ENCODE peak calls at places on chromosomes 11 and 22, in six cellular contexts. U is SK-N-SH, D is transverse colon, G is body of pancreas, Y is astrocyte, Q is upper lobe of right lung. O is an unnamed sample.
A peak's percentile ranks its signal among the peaks of the same experiment; 100 is the strongest.

GRCh38 chr11:396511-396947 is 2.5 kb downstream of the PKP3 start:
- DNase-seq in U (peak; percentile 86), D (no peak), G (no peak), Y (no peak), Q (no peak), O (no peak)

GRCh38 chr11:102763440-102763839 is 17.0 kb downstream of the MMP10 start:
- DNase-seq in U (no peak), D (no peak), G (no peak), Y (no peak), Q (no peak), O (peak; percentile 94)

GRCh38 chr11:108037636-108038035 is 28.9 kb downstream of the CUL5 start:
- DNase-seq in U (no peak), D (no peak), G (no peak), Y (no peak), Q (no peak), O (no peak)

GRCh38 chr11:65645710-65646109 is 7.8 kb downstream of the SIPA1 start:
- DNase-seq in U (no peak), D (no peak), G (no peak), Y (peak; percentile 65), Q (peak; percentile 57), O (no peak)

GRCh38 chr22:32764330-32765116 is 37.0 kb upstream of the TIMP3 start:
- DNase-seq in U (no peak), D (peak; percentile 22), G (peak; percentile 25), Y (peak; percentile 87), Q (no peak), O (peak; percentile 87)

GRCh38 chr22:32080904-32081303 is 37.8 kb downstream of the SLC5A1 start:
- DNase-seq in U (peak; percentile 73), D (peak; percentile 39), G (peak; percentile 28), Y (peak; percentile 27), Q (no peak), O (peak; percentile 61)

GRCh38 chr11:47863189-47863892 is 15.2 kb upstream of the NUP160 start:
- DNase-seq in U (peak; percentile 66), D (no peak), G (no peak), Y (peak; percentile 71), Q (no peak), O (no peak)

GRCh38 chr11:17641792-17642350 is 77.5 kb upstream of the MYOD1 start:
- DNase-seq in U (peak; percentile 20), D (no peak), G (no peak), Y (no peak), Q (peak; percentile 35), O (no peak)

GRCh38 chr11:108663154-108663877 is 1.6 kb upstream of the DDX10 start:
- DNase-seq in U (no peak), D (no peak), G (no peak), Y (no peak), Q (no peak), O (no peak)

GRCh38 chr11:64242920-64243854 is 2.3 kb downstream of the FKBP2 start:
- DNase-seq in U (no peak), D (no peak), G (no peak), Y (no peak), Q (peak; percentile 63), O (no peak)

GRCh38 chr22:39316440-39317083 is 2.9 kb downstream of the RPL3 start:
- DNase-seq in U (peak; percentile 57), D (peak; percentile 79), G (peak; percentile 87), Y (peak; percentile 89), Q (peak; percentile 76), O (peak; percentile 83)

GRCh38 chr22:41557401-41558240 is 3.2 kb upstream of the CSDC2 start:
- DNase-seq in U (no peak), D (peak; percentile 46), G (peak; percentile 78), Y (peak; percentile 86), Q (peak; percentile 84), O (peak; percentile 46)

GRCh38 chr22:31588970-31589675 is 72.9 kb downstream of the PISD start:
- DNase-seq in U (no peak), D (peak; percentile 31), G (no peak), Y (no peak), Q (no peak), O (no peak)

GRCh38 chr11:73221451-73221850 is 3.4 kb downstream of the P2RY2 start:
- DNase-seq in U (no peak), D (no peak), G (no peak), Y (no peak), Q (peak; percentile 41), O (no peak)

GRCh38 chr22:41229730-41230398 is 10.9 kb downstream of the CHADL start:
- DNase-seq in U (no peak), D (no peak), G (no peak), Y (no peak), Q (no peak), O (no peak)

GRCh38 chr11:35487532-35488078 is 37.8 kb downstream of the PAMR1 start:
- DNase-seq in U (peak; percentile 42), D (no peak), G (peak; percentile 30), Y (peak; percentile 57), Q (no peak), O (peak; percentile 39)

GRCh38 chr11:7286178-7286577 is 34.5 kb downstream of the SYT9 start:
- DNase-seq in U (no peak), D (no peak), G (no peak), Y (no peak), Q (no peak), O (no peak)

GRCh38 chr22:23278883-23279675 is 98.8 kb downstream of the BCR start:
- DNase-seq in U (no peak), D (peak; percentile 81), G (peak; percentile 91), Y (peak; percentile 39), Q (peak; percentile 84), O (peak; percentile 98)

GRCh38 chr11:17986007-17986710 is 26.7 kb downstream of the SERGEF start:
- DNase-seq in U (no peak), D (no peak), G (no peak), Y (peak; percentile 78), Q (no peak), O (peak; percentile 73)

GRCh38 chr11:72972541-72973128 is 158.4 kb downstream of the ATG16L2 start:
- DNase-seq in U (no peak), D (peak; percentile 25), G (no peak), Y (peak; percentile 39), Q (no peak), O (no peak)

GRCh38 chr11:91822805-91823204 is 401.8 kb upstream of the FAT3 start:
- DNase-seq in U (no peak), D (no peak), G (no peak), Y (no peak), Q (no peak), O (no peak)

GRCh38 chr11:29159552-29160465 is 857.0 kb downstream of the KCNA4 start:
- DNase-seq in U (peak; percentile 10), D (peak; percentile 31), G (peak; percentile 46), Y (peak; percentile 59), Q (no peak), O (peak; percentile 58)

GRCh38 chr11:70550456-70551195 is 152.3 kb downstream of the CTTN start:
- DNase-seq in U (no peak), D (no peak), G (no peak), Y (no peak), Q (no peak), O (no peak)

GRCh38 chr22:42993651-42994275 is 21.2 kb downstream of the PACSIN2 start:
- DNase-seq in U (no peak), D (no peak), G (no peak), Y (peak; percentile 62), Q (no peak), O (peak; percentile 42)

GRCh38 chr11:12170984-12171383 is 60.6 kb downstream of the MICAL2 start:
- DNase-seq in U (no peak), D (no peak), G (no peak), Y (peak; percentile 79), Q (peak; percentile 56), O (no peak)

GRCh38 chr11:72191961-72192381 is at the start of gene FOLR1:
- DNase-seq in U (no peak), D (no peak), G (no peak), Y (peak; percentile 10), Q (peak; percentile 84), O (peak; percentile 40)

GRCh38 chr11:33015621-33016551 is at the start of gene DEPDC7:
- DNase-seq in U (peak; percentile 95), D (peak; percentile 90), G (peak; percentile 93), Y (peak; percentile 72), Q (peak; percentile 91), O (peak; percentile 64)

GRCh38 chr11:19226378-19227195 is 14.2 kb downstream of the E2F8 start:
- DNase-seq in U (no peak), D (no peak), G (no peak), Y (no peak), Q (no peak), O (no peak)

GRCh38 chr11:64504999-64505398 is 86.0 kb upstream of the SLC22A12 start:
- DNase-seq in U (no peak), D (no peak), G (no peak), Y (no peak), Q (no peak), O (no peak)

GRCh38 chr11:113587318-113587739 is 112.1 kb upstream of the DRD2 start:
- DNase-seq in U (no peak), D (no peak), G (no peak), Y (peak; percentile 27), Q (no peak), O (peak; percentile 34)

GRCh38 chr11:110249066-110249465 is 47.3 kb downstream of the RDX start:
- DNase-seq in U (no peak), D (no peak), G (no peak), Y (no peak), Q (no peak), O (peak; percentile 6)
- TF ChIP-seq CTCF in U (peak; percentile 53), D (no peak), G (no peak), Y (no peak), Q (peak; percentile 21), O (no peak)

GRCh38 chr11:86952221-86952875 is 2.8 kb downstream of the FZD4 start:
- DNase-seq in U (no peak), D (no peak), G (no peak), Y (peak; percentile 43), Q (no peak), O (no peak)
- H3K4me3 ChIP-seq in U (no peak overlapping the region), D (no peak overlapping the region), G (no peak overlapping the region), Y (no peak overlapping the region), Q (peak overlapping the region; percentile 82), O (no peak overlapping the region)

GRCh38 chr11:117219001-117219400 is 12.9 kb downstream of the PCSK7 start:
- DNase-seq in U (no peak), D (no peak), G (no peak), Y (no peak), Q (peak; percentile 42), O (no peak)
- H3K36me3 ChIP-seq in U (peaks cover 59% of the 10 kb centered on the region), D (peaks cover 59% of the 10 kb centered on the region), G (peaks cover 15% of the 10 kb centered on the region), Y (peaks cover 50% of the 10 kb centered on the region), Q (peaks cover 83% of the 10 kb centered on the region), O (peaks cover 41% of the 10 kb centered on the region)

GRCh38 chr11:101326141-101326540 is 196.5 kb upstream of the PGR start:
- DNase-seq in U (no peak), D (no peak), G (no peak), Y (no peak), Q (no peak), O (no peak)

GRCh38 chr11:101327908-101328307 is 198.3 kb upstream of the PGR start:
- DNase-seq in U (no peak), D (no peak), G (no peak), Y (no peak), Q (no peak), O (peak; percentile 50)

GRCh38 chr11:101321222-101321621 is 191.6 kb upstream of the PGR start:
- DNase-seq in U (no peak), D (no peak), G (no peak), Y (no peak), Q (peak; percentile 78), O (peak; percentile 55)

DNA sequence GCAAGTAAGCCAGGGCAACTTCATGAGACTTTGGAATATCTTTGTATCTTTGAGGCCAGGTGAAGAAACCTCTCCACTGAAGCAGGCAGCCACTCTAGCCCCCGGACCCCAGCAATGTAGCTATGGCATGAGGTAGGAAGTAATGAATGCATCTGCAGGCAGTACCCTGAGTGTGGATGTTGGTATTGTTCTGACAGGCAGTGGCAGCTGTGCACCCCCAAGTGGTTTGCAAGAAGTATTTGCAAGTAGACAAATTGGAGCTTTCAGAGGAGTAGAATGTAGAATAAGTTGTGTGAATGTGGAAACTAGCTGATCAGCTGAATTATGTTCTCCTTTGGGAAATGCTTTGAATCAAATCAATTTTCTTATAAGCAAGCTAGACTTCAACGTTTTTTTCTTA is 194.4 kb upstream of the PGR start:
- DNase-seq in U (no peak), D (no peak), G (no peak), Y (no peak), Q (no peak), O (peak; percentile 9)
- TF ChIP-seq CTCF in U (no peak), D (peak; percentile 10), G (no peak), Y (no peak), Q (no peak), O (no peak)